ENCODE peak calls at places on chromosomes 13 and 19, in six cellular contexts. H is mammary epithelial cell, Z is adipocyte, W is HepG2, A is IMR-90, S is neural progenitor cell. N is an unnamed sample.
A peak's percentile ranks its signal among the peaks of the same experiment; 100 is the strongest.

GRCh38 chr19:29663861-29664752 is 1.2 kb upstream of the PLEKHF1 start:
- DNase-seq in H (peak; percentile 92), A (peak; percentile 33), S (no peak), W (no peak), Z (peak; percentile 21), N (peak; percentile 46)

GRCh38 chr19:55519461-55520311 is 17.2 kb downstream of the SBK2 start:
- DNase-seq in S (no peak), H (peak; percentile 77), W (peak; percentile 11), A (peak; percentile 98), Z (peak; percentile 32), N (peak; percentile 85)

GRCh38 chr19:28185646-28186045 is 1027.3 kb downstream of the UQCRFS1 start:
- DNase-seq in Z (no peak), W (no peak), S (no peak), A (no peak), H (no peak), N (peak; percentile 18)

GRCh38 chr13:83905641-83906040 is 23.4 kb upstream of the SLITRK1 start:
- DNase-seq in H (no peak), W (no peak), S (no peak), A (no peak), Z (no peak), N (no peak)

GRCh38 chr19:972281-972680 is 11.9 kb upstream of the WDR18 start:
- DNase-seq in W (no peak), H (no peak), A (no peak), S (no peak), Z (no peak), N (no peak)

GRCh38 chr19:43719918-43720317 is 4.0 kb downstream of the IRGC start:
- DNase-seq in S (no peak), H (no peak), Z (no peak), A (no peak), W (no peak), N (no peak)

GRCh38 chr13:46858776-46859175 is 38.1 kb downstream of the HTR2A start:
- DNase-seq in W (no peak), A (no peak), S (no peak), H (no peak), Z (no peak), N (no peak)

GRCh38 chr13:64453831-64454230 is 2776.3 kb downstream of the PCDH9 start:
- DNase-seq in Z (peak; percentile 7), H (no peak), W (no peak), A (peak; percentile 1), S (peak; percentile 65), N (no peak)

GRCh38 chr13:114325729-114326128 is 11.4 kb downstream of the CHAMP1 start:
- DNase-seq in S (no peak), H (no peak), W (no peak), Z (no peak), A (no peak), N (no peak)

GRCh38 chr19:4550479-4551050 is 8.9 kb downstream of the SEMA6B start:
- DNase-seq in S (no peak), A (no peak), H (no peak), Z (no peak), W (no peak), N (no peak)

GRCh38 chr13:111912453-111912866 is 154.5 kb upstream of the SOX1 start:
- DNase-seq in H (no peak), S (no peak), A (no peak), W (no peak), Z (no peak), N (no peak)

GRCh38 chr13:73870036-73870741 is 264.0 kb downstream of the KLF12 start:
- DNase-seq in W (no peak), S (no peak), A (peak; percentile 42), H (no peak), Z (peak; percentile 70), N (peak; percentile 16)

GRCh38 chr13:110318920-110319319 is 11.8 kb downstream of the COL4A2 start:
- DNase-seq in Z (no peak), S (no peak), W (no peak), H (no peak), A (no peak), N (no peak)

GRCh38 chr19:10399878-10400277 is 3.5 kb downstream of the CDC37 start:
- DNase-seq in Z (no peak), A (no peak), S (no peak), H (no peak), W (no peak), N (no peak)

GRCh38 chr19:2517881-2518601 is 42.1 kb downstream of the GADD45B start:
- DNase-seq in S (peak; percentile 37), Z (no peak), A (no peak), W (no peak), H (no peak), N (peak; percentile 75)

GRCh38 chr19:49666120-49666444 is 349 bp downstream of the BCL2L12 start:
- DNase-seq in S (no peak), H (no peak), A (no peak), W (no peak), Z (no peak), N (no peak)
- H3K9ac ChIP-seq in S (peak overlapping the region; percentile 86), H (peak overlapping the region; percentile 86), A (peak overlapping the region; percentile 59), W (peak overlapping the region; percentile 90), Z (peak overlapping the region; percentile 91), N (peak overlapping the region; percentile 92)

GRCh38 chr13:32829269-32829668 is 187.0 kb upstream of the KL start:
- DNase-seq in A (no peak), Z (no peak), S (no peak), H (no peak), W (no peak), N (peak; percentile 51)

GRCh38 chr13:32825481-32825880 is 190.7 kb upstream of the KL start:
- DNase-seq in Z (no peak), W (no peak), S (no peak), H (no peak), A (no peak), N (no peak)

GRCh38 chr13:32828711-32829110 is 187.5 kb upstream of the KL start:
- DNase-seq in W (no peak), Z (no peak), A (no peak), H (no peak), S (no peak), N (no peak)

GRCh38 chr13:32830632-32831031 is 185.6 kb upstream of the KL start:
- DNase-seq in S (no peak), W (no peak), A (no peak), H (no peak), Z (no peak), N (no peak)

DNA sequence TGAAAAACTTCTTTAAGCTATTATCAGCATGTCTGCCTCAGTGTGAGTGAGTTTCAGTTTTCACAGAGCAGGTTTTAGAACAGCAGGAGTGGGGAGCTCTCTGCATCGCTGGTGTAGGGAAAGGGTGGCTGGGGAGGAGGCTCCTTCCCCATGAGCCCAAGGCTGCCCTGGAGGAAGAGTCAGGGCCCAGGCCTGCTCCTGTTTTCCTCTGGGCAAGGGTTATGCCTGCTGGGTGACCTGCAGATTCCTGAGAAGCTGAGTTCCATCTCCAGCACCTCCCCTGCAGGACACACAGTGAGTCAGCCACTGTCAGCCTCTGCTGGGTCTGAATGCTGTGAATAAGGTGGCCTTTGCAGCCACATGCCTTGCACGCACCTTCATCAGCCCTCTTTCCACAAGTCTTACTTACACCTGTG is 186.5 kb upstream of the KL start:
- DNase-seq in Z (peak; percentile 47), S (no peak), A (peak; percentile 77), H (peak; percentile 83), W (no peak), N (peak; percentile 71)
- H3K9ac ChIP-seq in Z (no peak overlapping the region), S (no peak overlapping the region), A (no peak overlapping the region), H (no peak overlapping the region), W (no peak overlapping the region), N (peak overlapping the region; percentile 72)

GRCh38 chr19:35156673-35157014 is 2.1 kb downstream of the FXYD5 start:
- DNase-seq in A (no peak), H (no peak), W (no peak), S (no peak), Z (no peak), N (no peak)
- H3K9ac ChIP-seq in A (no peak overlapping the region), H (no peak overlapping the region), W (no peak overlapping the region), S (no peak overlapping the region), Z (no peak overlapping the region), N (no peak overlapping the region)

DNA sequence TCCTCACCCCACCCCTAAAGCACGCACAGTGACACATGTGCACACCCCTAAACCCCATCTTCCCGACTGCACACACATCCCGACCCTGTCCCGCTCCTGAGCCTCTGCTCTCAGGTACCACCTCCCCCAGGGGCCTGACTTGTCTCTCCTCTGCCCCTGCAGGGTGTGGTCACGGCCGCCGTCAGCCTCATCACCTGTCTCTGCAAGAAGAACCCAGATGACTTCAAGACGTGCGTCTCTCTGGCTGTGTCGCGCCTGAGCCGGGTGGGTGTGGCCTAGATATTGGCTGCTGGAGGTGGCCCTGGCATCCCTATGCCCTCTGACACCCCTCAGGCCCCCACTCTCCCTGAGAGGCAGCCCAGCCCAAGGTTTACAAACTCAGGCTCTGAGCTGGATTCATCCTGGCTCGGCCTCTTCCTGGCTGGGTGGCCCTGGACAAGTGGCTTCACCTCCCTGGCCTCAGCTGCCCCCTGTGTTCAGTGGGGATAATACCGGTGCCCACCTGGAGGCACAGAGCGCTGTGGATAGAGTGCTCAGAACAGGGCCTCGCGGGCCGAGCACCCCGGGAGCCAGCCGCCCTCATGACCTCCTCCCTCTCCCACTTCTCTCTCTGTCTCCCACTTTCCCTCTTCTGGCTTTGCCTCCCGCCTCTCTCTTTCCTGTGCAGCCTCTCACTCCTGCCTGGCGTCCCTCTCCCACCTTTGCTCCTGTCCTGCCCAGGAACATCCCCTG is 20.1 kb downstream of the FUZ start:
- DNase-seq in A (no peak), S (no peak), Z (no peak), W (no peak), H (no peak), N (no peak)
- H3K9ac ChIP-seq in A (no peak overlapping the region), S (no peak overlapping the region), Z (no peak overlapping the region), W (no peak overlapping the region), H (no peak overlapping the region), N (no peak overlapping the region)

DNA sequence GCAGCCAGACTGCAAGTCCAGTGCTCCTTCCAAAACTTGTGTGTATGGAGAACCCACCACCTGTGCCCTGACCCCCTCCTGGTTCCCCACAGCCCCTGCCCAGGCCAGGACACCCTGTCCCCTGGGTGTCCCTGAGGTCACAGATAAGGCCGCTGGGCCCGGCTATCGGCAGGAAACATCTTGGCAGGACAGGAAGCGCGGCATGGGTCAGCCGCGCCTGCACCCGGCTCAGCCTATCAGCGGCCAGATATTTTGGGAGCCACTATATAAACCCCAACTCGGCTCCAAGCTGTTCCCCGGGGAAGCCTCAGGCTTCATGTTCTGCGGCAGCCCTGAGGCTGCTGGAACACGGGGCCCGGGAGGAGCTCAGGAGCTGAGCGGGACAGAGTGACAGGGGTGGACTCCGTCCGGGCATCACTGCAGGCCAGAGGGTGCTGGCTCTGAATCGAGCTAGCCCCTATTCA is 60.8 kb downstream of the AP1M1 start:
- DNase-seq in S (no peak), Z (no peak), W (no peak), H (no peak), A (no peak), N (no peak)
- H3K9ac ChIP-seq in S (no peak overlapping the region), Z (no peak overlapping the region), W (no peak overlapping the region), H (no peak overlapping the region), A (no peak overlapping the region), N (no peak overlapping the region)

GRCh38 chr13:94860981-94861407 is 148.6 kb upstream of the SOX21 start:
- DNase-seq in Z (peak; percentile 40), H (no peak), W (no peak), S (no peak), A (peak; percentile 13), N (peak; percentile 14)
- H3K9ac ChIP-seq in Z (peak overlapping the region; percentile 59), H (no peak overlapping the region), W (no peak overlapping the region), S (no peak overlapping the region), A (no peak overlapping the region), N (peak overlapping the region; percentile 26)